ENCODE peak calls at places on chromosome 11, in seven cellular contexts. A, B, Y, Z, Q, T and E are unnamed samples.

GRCh38 chr11:73507086-73507485 is 90.8 kb downstream of the FAM168A start:
- DNase-seq in Q (no peak), Y (no peak), T (no peak), B (no peak), Z (no peak), A (no peak), E (no peak)

GRCh38 chr11:11752688-11753087 is 89.1 kb upstream of the USP47 start:
- DNase-seq in Y (no peak), A (no peak), Q (no peak), Z (no peak), B (no peak), T (no peak), E (no peak)

GRCh38 chr11:68351450-68352275 is 39.3 kb downstream of the LRP5 start:
- DNase-seq in Y (no peak), Q (no peak), T (no peak), Z (no peak), B (no peak), A (no peak), E (no peak)

GRCh38 chr11:104934594-104934993 is 33.8 kb downstream of the CASP4 start:
- DNase-seq in Y (no peak), Q (no peak), Z (no peak), B (no peak), A (no peak), T (peak), E (no peak)

GRCh38 chr11:126731526-126731925 is 269.0 kb downstream of the KIRREL3 start:
- DNase-seq in A (no peak), Z (no peak), T (no peak), B (no peak), Y (no peak), Q (no peak), E (no peak)

GRCh38 chr11:117419136-117419914 is 91.7 kb downstream of the CEP164 start:
- DNase-seq in Y (peak), B (no peak), Z (no peak), A (no peak), Q (no peak), T (no peak), E (no peak)

GRCh38 chr11:113991170-113991569 is 16.3 kb downstream of the HTR3A start:
- DNase-seq in B (no peak), A (no peak), T (no peak), Y (no peak), Q (no peak), Z (no peak), E (no peak)

GRCh38 chr11:58579192-58580129 is 598 bp downstream of the ZFP91 start:
- DNase-seq in B (peak), A (peak), Z (peak), T (peak), Q (peak), Y (peak), E (peak)

GRCh38 chr11:46680164-46680760 is 20.2 kb downstream of the ARHGAP1 start:
- DNase-seq in Z (no peak), T (no peak), Y (peak), A (no peak), B (no peak), Q (no peak), E (no peak)

GRCh38 chr11:62493801-62494200 is 52.8 kb downstream of the AHNAK start:
- DNase-seq in B (no peak), Q (no peak), T (no peak), Y (no peak), Z (no peak), A (no peak), E (no peak)

GRCh38 chr11:59953463-59954218 is 10.2 kb upstream of the OOSP4A start:
- DNase-seq in Z (no peak), Y (no peak), T (no peak), Q (no peak), B (no peak), A (no peak), E (no peak)

GRCh38 chr11:14529933-14530332 is 9.7 kb upstream of the PSMA1 start:
- DNase-seq in T (no peak), B (no peak), A (no peak), Y (no peak), Q (no peak), Z (no peak), E (no peak)

GRCh38 chr11:117430293-117430955 is 102.8 kb downstream of the CEP164 start:
- DNase-seq in T (no peak), B (no peak), Y (no peak), Z (no peak), Q (no peak), A (no peak), E (no peak)

GRCh38 chr11:64865286-64866172 is 12.9 kb downstream of the EHD1 start:
- DNase-seq in A (peak), T (peak), B (no peak), Y (no peak), Z (no peak), Q (no peak), E (no peak)

GRCh38 chr11:12968101-12968500 is 41.0 kb upstream of the RASSF10 start:
- DNase-seq in T (no peak), Y (no peak), Z (no peak), B (no peak), A (no peak), Q (no peak), E (no peak)

GRCh38 chr11:36156486-36157150 is 132.6 kb downstream of the COMMD9 start:
- DNase-seq in Q (no peak), Y (no peak), Z (no peak), A (no peak), T (no peak), B (no peak), E (no peak)

GRCh38 chr11:65410936-65411680 is 11.5 kb upstream of the NEAT1 start:
- DNase-seq in B (no peak), A (no peak), Z (no peak), Q (no peak), T (no peak), Y (peak), E (no peak)

GRCh38 chr11:101913631-101914030 is 1.2 kb upstream of the CEP126 start:
- DNase-seq in Q (no peak), Y (no peak), T (no peak), B (no peak), A (no peak), Z (no peak), E (no peak)

GRCh38 chr11:85893378-85893777 is 38.2 kb downstream of the CCDC83 start:
- DNase-seq in B (no peak), Q (no peak), T (no peak), A (no peak), Z (no peak), Y (no peak), E (no peak)

GRCh38 chr11:109150603-109151002 is 271.4 kb upstream of the C11orf87 start:
- DNase-seq in Q (no peak), B (no peak), A (no peak), Y (no peak), T (no peak), Z (no peak), E (no peak)

GRCh38 chr11:1200611-1201191 is 22.2 kb upstream of the MUC5B start:
- DNase-seq in Z (no peak), A (no peak), Y (no peak), Q (no peak), B (no peak), T (no peak), E (no peak)

GRCh38 chr11:79265756-79266322 is 175.0 kb downstream of the TENM4 start:
- DNase-seq in A (no peak), Y (no peak), Q (no peak), B (no peak), Z (no peak), T (no peak), E (no peak)

GRCh38 chr11:30196400-30197206 is 34.2 kb upstream of the FSHB start:
- DNase-seq in A (peak), Z (peak), B (no peak), T (peak), Y (peak), Q (peak), E (peak)

GRCh38 chr11:87290304-87290922 is 252.7 kb downstream of the TMEM135 start:
- DNase-seq in A (no peak), Z (no peak), T (peak), B (no peak), Q (no peak), Y (no peak), E (peak)

GRCh38 chr11:82718307-82718706 is 15.4 kb downstream of the FAM181B start:
- DNase-seq in A (no peak), Q (no peak), T (peak), B (no peak), Z (no peak), Y (no peak), E (no peak)

GRCh38 chr11:36420025-36420424 is 90.0 kb downstream of the TRAF6 start:
- DNase-seq in Y (no peak), Q (no peak), B (no peak), Z (no peak), T (no peak), A (no peak), E (no peak)

GRCh38 chr11:46637546-46637945 is 20.2 kb downstream of the ATG13 start:
- DNase-seq in A (no peak), Z (no peak), B (no peak), Q (no peak), T (no peak), Y (no peak), E (no peak)

GRCh38 chr11:67274768-67275605 is 8.7 kb downstream of the GRK2 start:
- DNase-seq in Q (no peak), B (no peak), Z (no peak), Y (peak), T (no peak), A (no peak), E (no peak)

GRCh38 chr11:35725880-35726279 is 63.3 kb downstream of the TRIM44 start:
- DNase-seq in Z (no peak), B (no peak), A (no peak), T (no peak), Y (no peak), Q (no peak), E (no peak)

GRCh38 chr11:59802639-59803176 is 7.9 kb downstream of the MRPL16 start:
- DNase-seq in B (peak), Z (no peak), Y (no peak), T (peak), A (peak), Q (peak), E (no peak)

GRCh38 chr11:62892077-62892922 is 11.6 kb downstream of the SLC3A2 start:
- DNase-seq in B (no peak), Q (no peak), T (no peak), Y (no peak), Z (no peak), A (no peak), E (no peak)

GRCh38 chr11:17445240-17445795 is 31.3 kb downstream of the ABCC8 start:
- DNase-seq in B (no peak), Y (no peak), T (no peak), Q (no peak), Z (no peak), A (no peak), E (peak)

GRCh38 chr11:11709447-11710239 is 87.8 kb upstream of the GALNT18 start:
- DNase-seq in Q (no peak), Z (no peak), B (no peak), T (no peak), Y (no peak), A (no peak), E (no peak)

GRCh38 chr11:65968600-65969482 is 7.3 kb downstream of the SART1 start:
- DNase-seq in T (no peak), B (no peak), Q (no peak), Z (no peak), Y (no peak), A (no peak), E (no peak)